ENCODE peak calls at places on chromosomes 2 and 18, in four cellular contexts. S is HepG2, Q is HCT116, U is K562. V is an unnamed sample. For H3K4me1, the result is how much of the 10 kb centered on the place peaks cover.

GRCh38 chr2:23446916-23447315 is 61.9 kb downstream of the KLHL29 start:
- DNase-seq in S (no peak), Q (no peak), U (no peak), V (no peak)

GRCh38 chr2:120205901-120206581 is 17.2 kb downstream of the TMEM185B start:
- DNase-seq in S (no peak), Q (no peak), U (peak), V (peak)

GRCh38 chr2:216775043-216775453 is 79.7 kb upstream of the IGFBP5 start:
- DNase-seq in S (peak), Q (peak), U (peak), V (no peak)

GRCh38 chr18:43574974-43575373 is 297.7 kb upstream of the SYT4 start:
- DNase-seq in S (no peak), Q (no peak), U (no peak), V (no peak)

GRCh38 chr2:96412307-96413066 is 76.9 kb downstream of the NCAPH start:
- DNase-seq in S (no peak), Q (no peak), U (no peak), V (no peak)

GRCh38 chr2:113164234-113164929 is 9.4 kb upstream of the PSD4 start:
- DNase-seq in S (no peak), Q (no peak), U (peak), V (no peak)

GRCh38 chr2:238019962-238020361 is 40.8 kb upstream of the SCLY start:
- DNase-seq in S (no peak), Q (no peak), U (no peak), V (no peak)

GRCh38 chr2:47193607-47194006 is 38.5 kb upstream of the STPG4 start:
- DNase-seq in S (no peak), Q (no peak), U (no peak), V (no peak)

GRCh38 chr2:212977149-212977548 is 174.3 kb downstream of the IKZF2 start:
- DNase-seq in S (no peak), Q (no peak), U (no peak), V (no peak)

GRCh38 chr2:167785606-167786005 is 461.8 kb downstream of the STK39 start:
- DNase-seq in S (no peak), Q (no peak), U (no peak), V (peak)

GRCh38 chr18:76619342-76620315 is 124.6 kb upstream of the ZNF516 start:
- DNase-seq in S (no peak), Q (no peak), U (peak), V (no peak)

GRCh38 chr2:224847961-224848850 is 132.0 kb upstream of the CCDC195 start:
- DNase-seq in S (no peak), Q (peak), U (no peak), V (peak)

GRCh38 chr18:36458306-36458705 is 160.8 kb downstream of the FHOD3 start:
- DNase-seq in S (no peak), Q (no peak), U (no peak), V (no peak)

GRCh38 chr2:5691659-5692529 is at the start of gene SOX11:
- DNase-seq in S (no peak), Q (no peak), U (no peak), V (peak)

GRCh38 chr18:50162486-50163304 is 32.3 kb downstream of the MYO5B start:
- DNase-seq in S (no peak), Q (no peak), U (no peak), V (no peak)

GRCh38 chr2:148136441-148136840 is 115.5 kb downstream of the MBD5 start:
- DNase-seq in S (no peak), Q (no peak), U (no peak), V (no peak)

GRCh38 chr2:210895132-210895531 is 338.7 kb downstream of the CPS1 start:
- DNase-seq in S (peak), Q (no peak), U (no peak), V (no peak)

GRCh38 chr2:130836501-130837174 is at the start of gene ARHGEF4:
- DNase-seq in S (no peak), Q (peak), U (peak), V (no peak)

GRCh38 chr2:193965263-193965662 is 1691.8 kb upstream of the SLC39A10 start:
- DNase-seq in S (no peak), Q (no peak), U (no peak), V (no peak)

GRCh38 chr2:42339191-42339912 is 21.7 kb downstream of the COX7A2L start:
- DNase-seq in S (peak), Q (no peak), U (no peak), V (no peak)

GRCh38 chr2:28276076-28276618 is 116.5 kb upstream of the FOSL2 start:
- DNase-seq in S (no peak), Q (peak), U (peak), V (no peak)

GRCh38 chr2:120984452-120985173 is 248.9 kb downstream of the GLI2 start:
- DNase-seq in S (no peak), Q (no peak), U (no peak), V (no peak)

GRCh38 chr18:76958692-76959341 is 136.5 kb downstream of the ZNF236 start:
- DNase-seq in S (no peak), Q (no peak), U (no peak), V (no peak)

GRCh38 chr2:228037915-228038314 is 143.6 kb downstream of the SPHKAP start:
- DNase-seq in S (no peak), Q (peak), U (no peak), V (no peak)

GRCh38 chr2:193963472-193964119 is 1693.4 kb upstream of the SLC39A10 start:
- DNase-seq in S (peak), Q (peak), U (peak), V (peak)

GRCh38 chr2:9907402-9907801 is 44.1 kb upstream of the GRHL1 start:
- DNase-seq in S (no peak), Q (no peak), U (no peak), V (no peak)

GRCh38 chr2:9910699-9911098 is 40.8 kb upstream of the GRHL1 start:
- DNase-seq in S (no peak), Q (no peak), U (no peak), V (no peak)

GRCh38 chr2:9908639-9909038 is 42.9 kb upstream of the GRHL1 start:
- DNase-seq in S (peak), Q (no peak), U (no peak), V (no peak)

GRCh38 chr2:9912468-9912867 is 39.0 kb upstream of the GRHL1 start:
- DNase-seq in S (no peak), Q (no peak), U (no peak), V (no peak)

DNA sequence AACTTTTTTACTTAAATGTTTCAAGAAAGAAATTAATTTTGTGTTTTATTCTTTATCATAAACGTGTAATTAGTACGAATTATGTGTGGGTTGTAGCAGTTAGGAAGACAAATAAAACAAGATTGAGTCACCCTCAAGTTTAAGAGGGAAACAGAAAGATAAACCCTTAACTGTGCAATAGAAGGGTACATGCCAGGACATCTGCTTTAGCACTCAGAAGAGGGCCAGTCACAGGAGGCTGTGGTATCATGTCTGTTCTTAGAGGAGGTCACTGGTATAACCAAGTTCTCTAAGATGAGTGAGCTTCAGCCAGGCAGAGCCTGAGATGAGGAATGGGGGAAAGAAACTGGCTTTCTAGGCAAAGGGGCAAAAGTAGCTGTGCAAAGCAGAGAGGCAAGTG is 42.4 kb upstream of the GRHL1 start:
- DNase-seq in S (no peak), Q (no peak), U (no peak), V (no peak)
- H3K4me1 ChIP-seq in S (under half), Q (under half), U (under half), V (under half)

GRCh38 chr2:72340665-72341064 is 193.0 kb upstream of the CYP26B1 start:
- DNase-seq in S (no peak), Q (no peak), U (no peak), V (no peak)
- TF ChIP-seq ZNF274 in S (no peak), Q (no peak), U (no peak), V (no peak)

DNA sequence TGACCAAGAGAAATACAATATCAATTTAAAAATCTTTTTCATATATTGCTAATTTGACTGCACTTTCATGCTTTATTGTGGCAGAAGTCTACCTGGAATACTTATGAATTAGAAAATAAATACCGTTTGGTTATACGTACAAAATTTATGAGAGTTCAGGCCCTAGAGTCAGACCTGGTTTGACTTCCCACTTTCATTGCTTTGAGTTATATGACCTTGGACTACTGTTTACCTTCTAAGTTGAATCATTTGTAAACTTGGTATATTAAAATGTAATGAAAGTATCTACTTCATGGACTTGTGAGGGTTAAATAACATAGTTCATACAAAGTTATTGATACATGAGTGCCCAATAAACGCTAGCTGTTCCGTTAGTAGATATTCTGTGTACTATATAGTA is 12.0 kb downstream of the VAPA start:
- DNase-seq in S (no peak), Q (no peak), U (no peak), V (no peak)
- H3K4me1 ChIP-seq in S (half or more), Q (under half), U (under half), V (under half)

DNA sequence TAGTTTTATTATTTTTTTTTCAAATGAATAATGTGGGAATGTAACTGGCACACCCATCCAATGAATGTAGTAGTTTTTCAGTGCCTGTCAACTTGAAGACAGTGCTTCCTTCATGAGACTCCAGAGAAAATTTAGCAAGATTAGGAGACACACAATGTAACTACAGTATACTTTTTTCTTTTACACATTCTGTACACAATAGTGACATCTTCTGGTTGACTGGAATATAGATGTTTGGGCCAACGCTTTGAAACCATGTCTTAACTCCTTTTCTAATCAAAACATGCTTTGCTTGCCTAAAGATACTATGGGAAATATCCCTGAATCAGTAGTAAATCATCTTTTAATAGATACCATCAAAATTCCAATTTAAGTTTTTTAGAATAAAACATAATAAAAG is 229.5 kb upstream of the ZC3H15 start:
- DNase-seq in S (peak), Q (peak), U (peak), V (peak)
- TF ChIP-seq ZNF274 in S (no peak), Q (no peak), U (no peak), V (no peak)

DNA sequence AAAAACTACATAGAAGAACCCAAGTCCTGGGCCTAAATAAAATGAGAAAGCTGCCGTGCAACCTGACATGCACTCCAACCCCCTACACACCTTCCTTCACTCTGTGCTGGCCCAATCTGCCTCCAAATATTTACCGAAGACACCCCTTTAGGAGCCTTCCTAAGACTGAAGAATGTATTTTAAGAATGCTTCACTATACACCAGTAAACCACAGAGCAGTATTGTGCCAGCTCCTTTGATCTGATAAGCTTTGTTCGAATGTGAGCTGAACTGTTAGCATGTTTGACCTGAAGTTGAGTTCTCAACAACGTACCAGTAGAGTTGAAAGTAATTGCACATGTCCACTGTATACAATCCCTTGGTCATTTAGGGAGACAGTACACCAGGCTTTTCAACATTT is 259.2 kb downstream of the TGIF1 start:
- DNase-seq in S (no peak), Q (no peak), U (no peak), V (no peak)
- H3K4me1 ChIP-seq in S (under half), Q (under half), U (under half), V (under half)

GRCh38 chr2:155972916-155973315 is 359.6 kb downstream of the NR4A2 start:
- DNase-seq in S (no peak), Q (no peak), U (no peak), V (no peak)

GRCh38 chr2:155980941-155981561 is 351.5 kb downstream of the NR4A2 start:
- DNase-seq in S (no peak), Q (no peak), U (no peak), V (no peak)

DNA sequence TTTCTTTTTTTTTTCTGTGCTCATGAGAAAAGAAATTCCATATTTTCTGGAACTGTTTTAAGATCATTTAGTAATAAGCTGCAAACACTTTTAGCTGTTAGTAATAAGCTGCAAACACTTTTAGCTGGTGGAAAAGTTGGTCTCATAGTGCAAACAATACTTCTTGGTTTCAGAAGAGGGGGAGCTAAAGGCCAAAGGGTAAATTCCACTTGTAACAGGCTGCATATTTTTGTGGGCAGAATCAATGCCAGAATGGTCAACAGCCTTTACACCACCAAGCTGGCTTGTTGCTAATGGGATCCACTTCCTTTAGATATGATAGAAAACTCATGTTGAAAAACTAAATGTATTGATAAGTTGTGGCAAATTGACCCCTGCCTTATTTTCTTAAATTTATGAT is 356.8 kb downstream of the NR4A2 start:
- DNase-seq in S (peak), Q (no peak), U (no peak), V (no peak)
- TF ChIP-seq ZNF274 in S (no peak), Q (no peak), U (no peak), V (no peak)

GRCh38 chr2:207338610-207339009 is 172.9 kb upstream of the KLF7 start:
- DNase-seq in S (no peak), Q (no peak), U (no peak), V (no peak)
- H3K4me1 ChIP-seq in S (under half), Q (under half), U (under half), V (under half)

GRCh38 chr2:144995482-144995881 is 475.6 kb upstream of the ZEB2 start:
- DNase-seq in S (no peak), Q (no peak), U (no peak), V (no peak)
- TF ChIP-seq ZNF274 in S (no peak), Q (no peak), U (no peak), V (no peak)

GRCh38 chr2:231604685-231605606 is 12.3 kb downstream of the TEX44 start:
- DNase-seq in S (peak), Q (peak), U (peak), V (peak)

GRCh38 chr2:231601356-231602229 is 8.9 kb downstream of the TEX44 start:
- DNase-seq in S (peak), Q (peak), U (peak), V (peak)

GRCh38 chr2:231604101-231604684 is 11.5 kb downstream of the TEX44 start:
- DNase-seq in S (peak), Q (no peak), U (peak), V (no peak)

GRCh38 chr2:231600619-231601355 is 8.1 kb downstream of the TEX44 start:
- DNase-seq in S (no peak), Q (no peak), U (no peak), V (no peak)

DNA sequence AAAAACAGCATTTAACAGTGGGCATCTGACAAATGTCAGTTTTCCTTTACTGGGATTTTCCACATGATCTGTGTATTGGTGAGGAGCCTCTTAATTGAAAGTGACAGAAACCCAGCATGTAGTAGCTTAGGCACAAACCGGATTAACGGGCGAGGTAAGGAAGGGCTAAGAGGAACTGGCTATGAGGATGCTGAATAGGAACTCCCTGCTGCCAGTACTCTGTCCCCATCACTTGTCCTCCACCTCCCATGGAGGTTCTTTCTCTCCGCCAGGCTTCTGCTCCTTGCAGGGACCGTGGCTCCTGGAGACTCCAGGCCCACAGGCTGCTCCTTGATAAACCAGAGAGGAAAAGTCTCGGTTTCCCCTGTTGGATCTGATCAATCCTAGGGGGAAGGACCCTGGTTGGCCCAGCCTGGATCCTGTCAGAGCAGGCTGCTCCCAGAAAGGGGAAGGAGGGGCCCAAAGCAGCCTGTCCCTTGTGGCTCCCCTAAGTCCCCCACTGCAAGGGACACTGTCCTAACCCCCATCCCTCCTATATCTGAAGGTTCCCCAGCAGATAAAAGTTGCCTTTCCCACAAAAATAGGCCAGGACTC is 10.3 kb downstream of the TEX44 start:
- DNase-seq in S (no peak), Q (no peak), U (no peak), V (no peak)
- H3K4me1 ChIP-seq in S (under half), Q (under half), U (under half), V (under half)